ENCODE peak calls at places on chromosomes 1 and 21, in eight cellular contexts. A is NCI-H345; Q is pons; I is Calu3; O is activated CD4-positive, CD25-positive, alpha-beta regulatory T cell treated with anti-CD3 and anti-CD28 coated beads, Interleukin-2, amount 50 U/mL, for 16 hours; F is NB4; V is AML-193; T is lung. Y is an unnamed sample.

GRCh38 chr1:2208309-2209239 is 14.0 kb upstream of the FAAP20 start:
- DNase-seq in A (no peak), Q (no peak), I (peak), O (no peak), F (no peak), V (no peak), T (peak), Y (no peak)

GRCh38 chr1:112767646-112768045 is 52.5 kb upstream of the PPM1J start:
- DNase-seq in A (no peak), Q (no peak), I (no peak), O (no peak), F (no peak), V (no peak), T (no peak), Y (no peak)

GRCh38 chr1:165857046-165857801 is 29.8 kb downstream of the UCK2 start:
- DNase-seq in A (no peak), Q (no peak), I (no peak), O (no peak), F (peak), V (peak), T (no peak), Y (no peak)

GRCh38 chr1:177640687-177641086 is 329.2 kb downstream of the SEC16B start:
- DNase-seq in A (no peak), Q (no peak), I (no peak), O (no peak), F (no peak), V (no peak), T (no peak), Y (no peak)

GRCh38 chr1:155466996-155467395 is 95.6 kb downstream of the ASH1L start:
- DNase-seq in A (no peak), Q (no peak), I (no peak), O (no peak), F (no peak), V (no peak), T (no peak), Y (no peak)

GRCh38 chr1:203202431-203203245 is 16.1 kb upstream of the CHI3L1 start:
- DNase-seq in A (no peak), Q (no peak), I (no peak), O (no peak), F (peak), V (peak), T (peak), Y (no peak)

GRCh38 chr1:209808059-209808494 is 2.1 kb upstream of the IRF6 start:
- DNase-seq in A (peak), Q (no peak), I (peak), O (no peak), F (no peak), V (no peak), T (no peak), Y (no peak)

GRCh38 chr1:150235436-150235851 is 468 bp downstream of the ANP32E start:
- DNase-seq in A (no peak), Q (no peak), I (no peak), O (peak), F (peak), V (no peak), T (no peak), Y (no peak)

GRCh38 chr1:100073531-100073930 is 59.2 kb downstream of the SASS6 start:
- DNase-seq in A (no peak), Q (no peak), I (no peak), O (no peak), F (no peak), V (no peak), T (no peak), Y (no peak)

GRCh38 chr1:156860113-156860638 is 489 bp upstream of the NTRK1 start:
- DNase-seq in A (peak), Q (peak), I (peak), O (peak), F (peak), V (no peak), T (no peak), Y (peak)

GRCh38 chr1:25664357-25664796 is 47.8 kb downstream of the MAN1C1 start:
- DNase-seq in A (no peak), Q (no peak), I (no peak), O (no peak), F (no peak), V (no peak), T (no peak), Y (no peak)

GRCh38 chr21:32412998-32413504 is 545 bp downstream of the EVA1C start:
- DNase-seq in A (no peak), Q (peak), I (peak), O (no peak), F (no peak), V (no peak), T (peak), Y (no peak)

GRCh38 chr1:79006564-79006963 is at the start of gene ADGRL4:
- DNase-seq in A (no peak), Q (no peak), I (no peak), O (no peak), F (no peak), V (no peak), T (no peak), Y (no peak)

GRCh38 chr1:36094621-36095061 is 5.9 kb downstream of the ADPRS start:
- DNase-seq in A (no peak), Q (no peak), I (no peak), O (no peak), F (no peak), V (no peak), T (no peak), Y (no peak)

GRCh38 chr1:152000989-152001630 is 7.5 kb upstream of the S100A10 start:
- DNase-seq in A (no peak), Q (no peak), I (no peak), O (no peak), F (no peak), V (no peak), T (no peak), Y (no peak)

GRCh38 chr1:156502396-156502748 is 1.8 kb upstream of the MEF2D start:
- DNase-seq in A (no peak), Q (no peak), I (no peak), O (no peak), F (no peak), V (no peak), T (no peak), Y (no peak)

GRCh38 chr1:41153750-41154274 is 88.3 kb downstream of the SCMH1 start:
- DNase-seq in A (no peak), Q (no peak), I (no peak), O (no peak), F (no peak), V (no peak), T (no peak), Y (no peak)

GRCh38 chr1:240602189-240602588 is 9.8 kb downstream of the GREM2 start:
- DNase-seq in A (no peak), Q (no peak), I (no peak), O (no peak), F (no peak), V (no peak), T (no peak), Y (no peak)

GRCh38 chr21:17775431-17776126 is 43.6 kb downstream of the C21orf91 start:
- DNase-seq in A (no peak), Q (no peak), I (no peak), O (peak), F (no peak), V (no peak), T (no peak), Y (peak)

GRCh38 chr1:245710961-245711903 is 556.4 kb downstream of the KIF26B start:
- DNase-seq in A (no peak), Q (no peak), I (no peak), O (no peak), F (no peak), V (no peak), T (no peak), Y (no peak)

GRCh38 chr1:182269097-182269496 is 122.5 kb downstream of the GLUL start:
- DNase-seq in A (no peak), Q (no peak), I (no peak), O (no peak), F (no peak), V (no peak), T (no peak), Y (no peak)

GRCh38 chr1:214549604-214550338 is 1.6 kb downstream of the PTPN14 start:
- DNase-seq in A (no peak), Q (no peak), I (no peak), O (no peak), F (no peak), V (peak), T (no peak), Y (no peak)

GRCh38 chr1:114286179-114286578 is 132.5 kb upstream of the SYT6 start:
- DNase-seq in A (no peak), Q (no peak), I (no peak), O (no peak), F (no peak), V (no peak), T (no peak), Y (no peak)

GRCh38 chr1:168974117-168974516 is 132.4 kb upstream of the ATP1B1 start:
- DNase-seq in A (no peak), Q (no peak), I (no peak), O (no peak), F (no peak), V (no peak), T (no peak), Y (no peak)

GRCh38 chr1:147545133-147545532 is 3.8 kb downstream of the BCL9 start:
- DNase-seq in A (no peak), Q (no peak), I (peak), O (peak), F (peak), V (no peak), T (peak), Y (peak)

GRCh38 chr1:10788592-10789006 is 7.8 kb downstream of the CASZ1 start:
- DNase-seq in A (no peak), Q (peak), I (peak), O (no peak), F (no peak), V (no peak), T (no peak), Y (no peak)

GRCh38 chr1:89516055-89516454 is 8.6 kb upstream of the LRRC8B start:
- DNase-seq in A (no peak), Q (no peak), I (peak), O (no peak), F (peak), V (no peak), T (no peak), Y (no peak)

GRCh38 chr1:201791775-201792166 is 37.2 kb upstream of the IPO9 start:
- DNase-seq in A (peak), Q (no peak), I (no peak), O (no peak), F (no peak), V (no peak), T (no peak), Y (no peak)

GRCh38 chr1:59412705-59413326 is 115.9 kb downstream of the FGGY start:
- DNase-seq in A (no peak), Q (no peak), I (no peak), O (no peak), F (peak), V (peak), T (no peak), Y (no peak)

GRCh38 chr1:2042830-2043773 is 7.1 kb upstream of the PRKCZ start:
- DNase-seq in A (no peak), Q (no peak), I (no peak), O (no peak), F (no peak), V (no peak), T (no peak), Y (no peak)

GRCh38 chr21:15706686-15707085 is 23.1 kb upstream of the USP25 start:
- DNase-seq in A (no peak), Q (no peak), I (peak), O (no peak), F (peak), V (no peak), T (peak), Y (no peak)

GRCh38 chr21:42061195-42061865 is 9.8 kb upstream of the UMODL1 start:
- DNase-seq in A (no peak), Q (peak), I (no peak), O (no peak), F (peak), V (peak), T (peak), Y (peak)

GRCh38 chr1:247375747-247376146 is 40.2 kb upstream of the NLRP3 start:
- DNase-seq in A (no peak), Q (no peak), I (no peak), O (no peak), F (no peak), V (no peak), T (no peak), Y (no peak)

GRCh38 chr1:55035904-55036303 is 3.4 kb upstream of the PCSK9 start:
- DNase-seq in A (no peak), Q (no peak), I (no peak), O (no peak), F (peak), V (peak), T (no peak), Y (no peak)

GRCh38 chr1:206609229-206609991 is 2.9 kb downstream of the EIF2D start:
- DNase-seq in A (no peak), Q (no peak), I (no peak), O (no peak), F (no peak), V (no peak), T (no peak), Y (peak)

GRCh38 chr1:38221006-38221649 is 174.5 kb upstream of the POU3F1 start:
- DNase-seq in A (no peak), Q (no peak), I (no peak), O (no peak), F (no peak), V (no peak), T (no peak), Y (no peak)

GRCh38 chr21:9837946-9838801 is 683.2 kb upstream of the TPTE start:
- DNase-seq in A (no peak), Q (no peak), I (no peak), O (no peak), F (peak), V (no peak), T (no peak), Y (no peak)